ENCODE peak calls at places on chromosomes 1 and 21, in ten cellular contexts. Q is GM12865, Y is GM03348, X is left ventricle myocardium inferior, K is GF-D8, A is EL, P is amniotic epithelial cell, S is thyroid gland, C is T-helper 9 cell, J is RPMI8226. G is an unnamed sample.

GRCh38 chr1:223712184-223712855 is at the start of gene CAPN2:
- DNase-seq in Q (peak), Y (peak), S (peak), K (no peak), A (peak), X (peak), P (peak), J (peak), C (peak), G (peak)

GRCh38 chr1:114103992-114104391 is 49.7 kb downstream of the SYT6 start:
- DNase-seq in Q (no peak), J (no peak), Y (no peak), X (no peak), S (no peak), C (no peak), P (no peak), A (no peak), K (no peak), G (no peak)

GRCh38 chr1:113976609-113977278 is 2.5 kb upstream of the OLFML3 start:
- DNase-seq in Y (peak), Q (no peak), K (peak), P (peak), S (peak), C (no peak), J (no peak), X (no peak), A (peak), G (no peak)

GRCh38 chr21:36710729-36711048 is 11.8 kb downstream of the SIM2 start:
- DNase-seq in Y (no peak), A (no peak), J (no peak), Q (no peak), P (no peak), C (no peak), X (no peak), K (no peak), S (no peak), G (no peak)

GRCh38 chr1:43267291-43267805 is 2.4 kb upstream of the TMEM125 start:
- DNase-seq in C (no peak), J (peak), P (peak), Y (peak), A (peak), K (no peak), X (no peak), S (peak), Q (no peak), G (no peak)

GRCh38 chr1:52007228-52008073 is 17.0 kb upstream of the RAB3B start:
- DNase-seq in A (no peak), P (no peak), Q (no peak), J (no peak), X (no peak), K (no peak), Y (no peak), C (no peak), S (no peak), G (no peak)

GRCh38 chr1:172971241-172971640 is 79.5 kb downstream of the TNFSF18 start:
- DNase-seq in J (no peak), Y (no peak), P (no peak), X (no peak), A (no peak), C (no peak), S (no peak), K (no peak), Q (no peak), G (no peak)

GRCh38 chr1:183812686-183813569 is 8.0 kb downstream of the RGL1 start:
- DNase-seq in Q (no peak), A (peak), Y (peak), J (peak), C (no peak), X (no peak), P (peak), K (no peak), S (no peak), G (no peak)

GRCh38 chr1:44059956-44060355 is 28.7 kb upstream of the SLC6A9 start:
- DNase-seq in C (no peak), Y (no peak), A (no peak), P (no peak), K (no peak), S (no peak), X (no peak), Q (no peak), J (no peak), G (peak)

GRCh38 chr1:8423702-8424538 is 106.0 kb downstream of the SLC45A1 start:
- DNase-seq in P (peak), A (peak), C (peak), J (peak), S (peak), X (peak), Q (peak), Y (peak), K (peak), G (peak)

GRCh38 chr1:113993766-113994165 is 14.5 kb downstream of the OLFML3 start:
- DNase-seq in X (no peak), Y (no peak), J (no peak), P (no peak), Q (no peak), S (no peak), C (no peak), K (no peak), A (no peak), G (no peak)

GRCh38 chr1:175193339-175193950 is 869 bp upstream of the KIAA0040 start:
- DNase-seq in C (no peak), X (no peak), P (no peak), Y (peak), Q (no peak), K (no peak), S (no peak), J (peak), A (peak), G (no peak)

GRCh38 chr21:42864812-42865211 is 14.5 kb downstream of the WDR4 start:
- DNase-seq in Q (no peak), K (no peak), P (no peak), Y (no peak), S (no peak), J (no peak), A (no peak), X (no peak), C (no peak), G (no peak)

GRCh38 chr1:225735252-225736149 is 42.1 kb upstream of the SRP9 start:
- DNase-seq in Y (peak), X (peak), P (peak), S (peak), J (no peak), A (peak), Q (no peak), C (no peak), K (no peak), G (peak)

GRCh38 chr1:41321277-41321676 is 40.0 kb upstream of the FOXO6 start:
- DNase-seq in J (no peak), C (no peak), K (no peak), X (no peak), Y (no peak), A (no peak), Q (no peak), S (no peak), P (no peak), G (peak)

GRCh38 chr21:41859297-41859980 is 19.7 kb downstream of the PRDM15 start:
- DNase-seq in K (no peak), X (no peak), J (no peak), Q (no peak), S (no peak), Y (no peak), C (no peak), P (no peak), A (no peak), G (no peak)

GRCh38 chr1:54499097-54500029 is 48.7 kb upstream of the ACOT11 start:
- DNase-seq in Q (no peak), X (no peak), J (peak), K (no peak), C (no peak), A (peak), S (peak), Y (peak), P (peak), G (no peak)

GRCh38 chr21:26777166-26777565 is 68.0 kb downstream of the ADAMTS1 start:
- DNase-seq in S (no peak), Y (no peak), K (no peak), P (peak), C (no peak), X (no peak), J (no peak), Q (no peak), A (peak), G (no peak)

GRCh38 chr1:24911651-24912144 is 18.4 kb downstream of the RUNX3 start:
- DNase-seq in Q (no peak), P (no peak), A (no peak), X (no peak), C (no peak), S (no peak), K (no peak), J (no peak), Y (no peak), G (peak)

GRCh38 chr1:905071-905749 is 18.5 kb upstream of the SAMD11 start:
- DNase-seq in P (no peak), Y (no peak), A (no peak), C (no peak), S (peak), X (peak), Q (peak), J (no peak), K (peak), G (peak)